ENCODE peak calls at places on chromosomes 12 and 14, in ten cellular contexts. R is posterior cingulate gyrus; V is HCT116; M is NCI-H1105 treated with DMSO at 0.1 percent for 48 hours; P is HFF-Myc; D is activated T-helper 9 cell treated with anti-CD3 and anti-CD28 coated beads, Interleukin-2, amount 50 U/mL, for 16 hours; C is left cardiac atrium; Z is caudate nucleus; S is T-helper 2 cell; E is nephron progenitor cell. I is an unnamed sample.

GRCh38 chr14:74302160-74302628 is 540 bp downstream of the ABCD4 start:
- DNase-seq in R (no peak), V (no peak), M (peak), P (no peak), D (no peak), C (no peak), Z (no peak), S (peak), E (no peak), I (peak)

GRCh38 chr14:98237939-98238338 is 1034.1 kb downstream of the BCL11B start:
- DNase-seq in R (no peak), V (no peak), M (no peak), P (no peak), D (no peak), C (no peak), Z (no peak), S (no peak), E (no peak), I (no peak)

GRCh38 chr14:42513837-42514236 is 907.2 kb downstream of the LRFN5 start:
- DNase-seq in R (no peak), V (no peak), M (no peak), P (no peak), D (no peak), C (no peak), Z (no peak), S (no peak), E (no peak), I (no peak)

GRCh38 chr12:6450091-6450868 is 1.6 kb upstream of the TAPBPL start:
- DNase-seq in R (no peak), V (no peak), M (no peak), P (no peak), D (no peak), C (no peak), Z (no peak), S (no peak), E (no peak), I (no peak)

GRCh38 chr12:113403435-113404415 is at the start of gene SDS:
- DNase-seq in R (peak), V (no peak), M (peak), P (no peak), D (no peak), C (peak), Z (peak), S (no peak), E (no peak), I (peak)

GRCh38 chr14:105271224-105271890 is 23.0 kb downstream of the BTBD6 start:
- DNase-seq in R (peak), V (no peak), M (no peak), P (no peak), D (no peak), C (no peak), Z (no peak), S (no peak), E (no peak), I (no peak)

GRCh38 chr12:52259850-52260249 is 14.6 kb upstream of the KRT86 start:
- DNase-seq in R (no peak), V (no peak), M (no peak), P (no peak), D (no peak), C (no peak), Z (no peak), S (no peak), E (no peak), I (no peak)

GRCh38 chr14:63508033-63508432 is 35.1 kb downstream of the PPP2R5E start:
- DNase-seq in R (no peak), V (no peak), M (no peak), P (no peak), D (no peak), C (no peak), Z (no peak), S (peak), E (no peak), I (no peak)

GRCh38 chr14:51182166-51182565 is 57.9 kb upstream of the TMX1 start:
- DNase-seq in R (no peak), V (no peak), M (peak), P (no peak), D (no peak), C (no peak), Z (no peak), S (no peak), E (no peak), I (no peak)

GRCh38 chr14:95507701-95508103 is 8.7 kb downstream of the SYNE3 start:
- DNase-seq in R (no peak), V (no peak), M (no peak), P (peak), D (no peak), C (peak), Z (no peak), S (peak), E (no peak), I (peak)

GRCh38 chr12:119208626-119209061 is 29.9 kb downstream of the HSPB8 start:
- DNase-seq in R (peak), V (no peak), M (no peak), P (peak), D (no peak), C (peak), Z (peak), S (no peak), E (no peak), I (no peak)

GRCh38 chr14:33847066-33847465 is 103.8 kb downstream of the EGLN3 start:
- DNase-seq in R (no peak), V (no peak), M (no peak), P (no peak), D (no peak), C (no peak), Z (no peak), S (no peak), E (no peak), I (peak)

GRCh38 chr14:54572316-54572715 is 5.4 kb downstream of the SAMD4A start:
- DNase-seq in R (no peak), V (no peak), M (peak), P (no peak), D (no peak), C (no peak), Z (no peak), S (no peak), E (no peak), I (no peak)

GRCh38 chr12:2256453-2256852 is 203.7 kb downstream of the CACNA1C start:
- DNase-seq in R (no peak), V (no peak), M (no peak), P (no peak), D (no peak), C (no peak), Z (no peak), S (no peak), E (no peak), I (peak)

GRCh38 chr14:79555429-79555828 is 655.9 kb downstream of the DIO2 start:
- DNase-seq in R (no peak), V (no peak), M (no peak), P (no peak), D (no peak), C (no peak), Z (no peak), S (no peak), E (no peak), I (no peak)

GRCh38 chr14:20179880-20180279 is 10.8 kb upstream of the OR11G2 start:
- DNase-seq in R (no peak), V (no peak), M (no peak), P (no peak), D (no peak), C (no peak), Z (no peak), S (no peak), E (no peak), I (no peak)

GRCh38 chr12:1047898-1048660 is 57.1 kb downstream of the ERC1 start:
- DNase-seq in R (peak), V (no peak), M (no peak), P (peak), D (no peak), C (no peak), Z (no peak), S (no peak), E (no peak), I (no peak)